ENCODE peak calls at places on chromosome 22, in nine cellular contexts. U, Q, M, N, F, Z, S, T and K are unnamed samples.
A peak's percentile ranks its signal among the peaks of the same experiment; 100 is the strongest.

GRCh38 chr22:47281126-47282106 is 519.0 kb downstream of the TBC1D22A start:
- DNase-seq in U (no peak), Q (no peak), M (no peak), N (no peak), F (no peak), Z (no peak), S (peak; percentile 6), T (no peak), K (no peak)

GRCh38 chr22:20211409-20211996 is 56.6 kb downstream of the RTN4R start:
- DNase-seq in U (no peak), Q (no peak), M (no peak), N (no peak), F (no peak), Z (no peak), S (no peak), T (no peak), K (no peak)

GRCh38 chr22:43154887-43155536 is 3.7 kb downstream of the TSPO start:
- DNase-seq in U (no peak), Q (no peak), M (no peak), N (no peak), F (no peak), Z (no peak), S (no peak), T (no peak), K (no peak)

GRCh38 chr22:37752189-37753061 is 55.3 kb upstream of the GCAT start:
- DNase-seq in U (peak; percentile 97), Q (peak; percentile 96), M (peak; percentile 92), N (no peak), F (peak; percentile 69), Z (peak; percentile 89), S (peak; percentile 64), T (peak; percentile 95), K (peak; percentile 70)

GRCh38 chr22:43227231-43227630 is 40.3 kb upstream of the TTLL12 start:
- DNase-seq in U (peak; percentile 29), Q (no peak), M (no peak), N (no peak), F (no peak), Z (no peak), S (no peak), T (no peak), K (peak; percentile 41)

GRCh38 chr22:48717883-48718817 is 1109.5 kb downstream of the BRD1 start:
- DNase-seq in U (no peak), Q (peak; percentile 49), M (no peak), N (no peak), F (peak; percentile 38), Z (no peak), S (no peak), T (no peak), K (no peak)

GRCh38 chr22:36510966-36511881 is 4.4 kb upstream of the FOXRED2 start:
- DNase-seq in U (peak; percentile 58), Q (no peak), M (no peak), N (peak; percentile 66), F (no peak), Z (peak; percentile 34), S (peak; percentile 52), T (no peak), K (peak; percentile 75)

GRCh38 chr22:37310815-37311595 is 28.7 kb downstream of the CYTH4 start:
- DNase-seq in U (no peak), Q (no peak), M (no peak), N (no peak), F (no peak), Z (no peak), S (no peak), T (no peak), K (no peak)

GRCh38 chr22:42443240-42444059 is 11.2 kb upstream of the NFAM1 start:
- DNase-seq in U (no peak), Q (no peak), M (no peak), N (no peak), F (no peak), Z (no peak), S (peak; percentile 10), T (no peak), K (no peak)

GRCh38 chr22:40651563-40652501 is 15.3 kb upstream of the MRTFA start:
- DNase-seq in U (peak; percentile 99), Q (peak; percentile 99), M (peak; percentile 97), N (peak; percentile 28), F (peak; percentile 87), Z (peak; percentile 88), S (peak; percentile 91), T (peak; percentile 85), K (peak; percentile 98)

GRCh38 chr22:33020721-33021120 is 37.5 kb downstream of the SYN3 start:
- DNase-seq in U (no peak), Q (no peak), M (no peak), N (no peak), F (no peak), Z (no peak), S (no peak), T (no peak), K (no peak)

GRCh38 chr22:50691521-50691920 is 18.9 kb downstream of the SHANK3 start:
- DNase-seq in U (peak; percentile 73), Q (no peak), M (peak; percentile 4), N (peak; percentile 45), F (no peak), Z (peak; percentile 23), S (no peak), T (no peak), K (peak; percentile 58)
- TF ChIP-seq CTCF in U (peak; percentile 49), Q (no peak), M (peak; percentile 47), N (peak; percentile 64), F (peak; percentile 34), Z (peak; percentile 49), S (peak; percentile 50), T (no peak), K (peak; percentile 70)

GRCh38 chr22:23144432-23144831 is 845 bp upstream of the RAB36 start:
- DNase-seq in U (no peak), Q (no peak), M (no peak), N (no peak), F (no peak), Z (no peak), S (no peak), T (no peak), K (no peak)
- H3K4me3 ChIP-seq in U (no peak overlapping the region), Q (peak overlapping the region; percentile 41), M (no peak overlapping the region), N (no peak overlapping the region), F (peak overlapping the region; percentile 48), Z (no peak overlapping the region), S (peak overlapping the region; percentile 56), T (no peak overlapping the region), K (peak overlapping the region; percentile 52)

GRCh38 chr22:30243671-30244465 is 2.7 kb downstream of the LIF start:
- DNase-seq in U (no peak), Q (no peak), M (no peak), N (no peak), F (no peak), Z (no peak), S (no peak), T (no peak), K (no peak)

GRCh38 chr22:30245985-30246901 is at the start of gene LIF:
- DNase-seq in U (peak; percentile 67), Q (no peak), M (no peak), N (peak; percentile 50), F (no peak), Z (peak; percentile 52), S (no peak), T (peak; percentile 46), K (peak; percentile 40)

GRCh38 chr22:30247561-30247960 is 1.0 kb upstream of the LIF start:
- DNase-seq in U (no peak), Q (no peak), M (no peak), N (no peak), F (no peak), Z (no peak), S (no peak), T (no peak), K (no peak)

GRCh38 chr22:30246962-30247376 is 410 bp upstream of the LIF start:
- DNase-seq in U (no peak), Q (no peak), M (no peak), N (no peak), F (peak; percentile 86), Z (peak; percentile 85), S (no peak), T (no peak), K (no peak)

DNA sequence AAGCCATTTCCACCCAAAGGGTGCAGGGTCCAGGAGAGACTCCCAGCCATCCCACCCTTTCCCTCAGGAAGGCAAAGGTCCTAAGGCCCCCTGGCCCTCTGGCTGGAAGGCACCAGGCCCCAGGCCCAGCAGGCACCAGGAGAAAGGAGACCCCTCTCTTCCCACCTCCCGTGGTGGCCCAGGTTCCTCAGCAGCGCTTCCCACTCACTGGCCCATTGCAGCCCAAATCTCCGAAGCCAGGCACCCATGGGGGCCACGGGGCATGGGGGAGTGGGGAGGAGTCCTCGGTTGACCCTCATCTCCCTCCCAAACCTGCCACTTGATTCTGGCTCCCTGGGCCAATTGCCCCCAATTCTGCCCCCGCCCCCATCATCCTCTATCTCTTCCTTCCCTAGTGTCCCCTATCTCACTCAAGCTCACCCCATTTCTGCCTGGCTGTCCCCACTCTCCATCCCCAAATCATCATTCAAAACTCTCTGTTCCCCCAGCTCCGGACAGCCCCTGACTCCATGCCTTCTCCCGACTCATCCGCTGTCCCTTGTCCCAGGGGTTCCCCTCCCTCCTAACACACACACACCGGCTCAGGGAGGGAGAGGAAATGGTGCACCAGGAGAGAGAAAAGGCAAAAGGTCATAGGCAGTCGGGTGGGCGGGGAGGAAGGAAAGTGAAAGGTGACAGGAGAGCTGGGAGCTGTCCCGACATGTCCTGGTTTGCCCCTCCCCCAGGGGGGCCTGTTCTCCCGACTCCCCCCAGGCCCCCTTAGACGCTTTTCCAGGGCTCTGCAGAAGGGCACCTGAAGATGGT is 1.2 kb downstream of the LIF start:
- DNase-seq in U (peak; percentile 36), Q (no peak), M (no peak), N (no peak), F (no peak), Z (peak; percentile 56), S (no peak), T (no peak), K (no peak)
- H3K4me1 ChIP-seq in U (peaks cover 45% of the 10 kb centered on the region), Q (peaks cover 19% of the 10 kb centered on the region), M (peaks cover 4% of the 10 kb centered on the region), N (peaks cover 5% of the 10 kb centered on the region), F (peaks cover 6% of the 10 kb centered on the region), Z (peaks cover 35% of the 10 kb centered on the region), S (peaks cover 100% of the 10 kb centered on the region), T (no peaks in the 10 kb centered on the region), K (peaks cover 14% of the 10 kb centered on the region)

DNA sequence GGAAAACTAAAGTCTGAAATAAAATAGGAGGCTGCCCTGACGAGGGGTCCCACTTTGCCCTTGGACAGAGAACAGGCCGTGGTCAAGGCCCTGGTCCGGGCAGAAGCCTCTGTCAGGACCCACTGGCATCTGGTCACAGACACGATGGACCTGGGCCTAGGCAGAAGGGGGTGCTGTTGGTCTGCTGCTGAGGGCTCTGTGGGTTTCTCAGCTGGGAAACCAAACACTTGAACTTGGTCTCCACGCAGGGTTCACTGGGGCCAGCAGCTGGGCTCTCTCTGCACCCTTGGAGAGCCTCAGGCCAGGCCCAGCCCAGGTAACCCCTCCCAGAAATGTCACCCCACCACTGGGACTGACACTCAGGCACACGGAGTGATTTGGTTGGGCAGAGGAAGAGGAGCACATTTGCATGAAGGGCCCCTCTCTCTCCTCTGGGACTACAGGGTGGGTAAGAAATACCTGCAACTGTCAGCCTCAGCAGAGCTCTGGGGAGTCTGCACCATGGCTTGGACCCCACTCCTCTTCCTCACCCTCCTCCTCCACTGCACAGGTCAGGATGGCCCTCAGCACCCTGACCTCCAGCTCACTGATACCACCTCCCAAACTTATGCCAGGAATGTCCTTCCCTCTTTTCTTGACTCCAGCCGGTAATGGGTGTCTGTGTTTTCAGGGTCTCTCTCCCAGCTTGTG is 48.1 kb upstream of the TOP3B start:
- DNase-seq in U (peak; percentile 21), Q (no peak), M (no peak), N (peak; percentile 47), F (no peak), Z (peak; percentile 37), S (peak; percentile 2), T (no peak), K (no peak)
- TF ChIP-seq CTCF in U (peak; percentile 17), Q (no peak), M (peak; percentile 38), N (peak; percentile 37), F (peak; percentile 54), Z (no peak), S (no peak), T (no peak), K (peak; percentile 25)

GRCh38 chr22:16608931-16609330 is 16.3 kb upstream of the CCT8L2 start:
- DNase-seq in U (no peak), Q (no peak), M (no peak), N (no peak), F (no peak), Z (no peak), S (no peak), T (no peak), K (no peak)

GRCh38 chr22:16609548-16610261 is 17.1 kb upstream of the CCT8L2 start:
- DNase-seq in U (no peak), Q (no peak), M (no peak), N (no peak), F (no peak), Z (no peak), S (no peak), T (no peak), K (no peak)
- H3K4me3 ChIP-seq in U (peak overlapping the region; percentile 40), Q (peak overlapping the region; percentile 32), M (peak overlapping the region; percentile 24), N (no peak overlapping the region), F (no peak overlapping the region), Z (no peak overlapping the region), S (no peak overlapping the region), T (no peak overlapping the region), K (no peak overlapping the region)